ENCODE peak calls at places on chromosome 10, in five cellular contexts. J, P, N, B and W are unnamed samples.

GRCh38 chr10:111491154-111491553 is 414.3 kb downstream of the ADRA2A start:
- DNase-seq in J (no peak), N (no peak), B (no peak), P (no peak), W (no peak)

GRCh38 chr10:64619068-64619467 is 1097.9 kb downstream of the REEP3 start:
- DNase-seq in P (no peak), B (no peak), N (no peak), J (no peak), W (no peak)

GRCh38 chr10:18793951-18794350 is 134.7 kb downstream of the ARL5B start:
- DNase-seq in B (no peak), N (no peak), J (no peak), P (no peak), W (no peak)

GRCh38 chr10:14048930-14049613 is 281.7 kb downstream of the FRMD4A start:
- DNase-seq in B (no peak), J (peak; percentile 71), P (no peak), N (no peak), W (no peak)

GRCh38 chr10:113310317-113310716 is 242.5 kb upstream of the HABP2 start:
- DNase-seq in P (no peak), J (no peak), N (no peak), B (no peak), W (no peak)

GRCh38 chr10:32332299-32332750 is 14.6 kb downstream of the EPC1 start:
- DNase-seq in P (no peak), B (peak; percentile 73), J (peak; percentile 64), N (no peak), W (peak; percentile 25)

GRCh38 chr10:129441391-129442009 is 25.5 kb upstream of the MGMT start:
- DNase-seq in P (no peak), J (no peak), B (no peak), N (no peak), W (no peak)

GRCh38 chr10:121313119-121313858 is 285.0 kb downstream of the FGFR2 start:
- DNase-seq in B (no peak), J (no peak), P (no peak), N (no peak), W (no peak)

GRCh38 chr10:118977022-118977599 is 52.4 kb upstream of the NANOS1 start:
- DNase-seq in J (no peak), N (no peak), B (no peak), P (no peak), W (no peak)

GRCh38 chr10:24494777-24495176 is 228.9 kb downstream of the ARHGAP21 start:
- DNase-seq in B (no peak), J (no peak), P (no peak), N (no peak), W (no peak)

GRCh38 chr10:79130846-79131245 is 62.1 kb downstream of the ZMIZ1 start:
- DNase-seq in J (no peak), P (no peak), N (no peak), B (no peak), W (no peak)

GRCh38 chr10:7407368-7408002 is 3.3 kb downstream of the SFMBT2 start:
- DNase-seq in J (no peak), N (no peak), B (no peak), P (no peak), W (no peak)

GRCh38 chr10:114301951-114302710 is 63.1 kb downstream of the VWA2 start:
- DNase-seq in B (no peak), J (no peak), N (no peak), P (no peak), W (no peak)

GRCh38 chr10:101207026-101207425 is 22.2 kb downstream of the LBX1 start:
- DNase-seq in P (no peak), B (no peak), N (no peak), J (no peak), W (no peak)
- TF ChIP-seq CTCF in P (no peak), B (no peak), N (no peak), J (no peak), W (no peak)

GRCh38 chr10:4315529-4315928 is 510.5 kb upstream of the AKR1E2 start:
- DNase-seq in N (no peak), B (no peak), P (no peak), J (no peak), W (no peak)

GRCh38 chr10:4319870-4320367 is 506.1 kb upstream of the AKR1E2 start:
- DNase-seq in P (no peak), B (no peak), N (no peak), J (no peak), W (no peak)

GRCh38 chr10:4312046-4312835 is 513.8 kb upstream of the AKR1E2 start:
- DNase-seq in B (no peak), J (peak; percentile 3), N (no peak), P (no peak), W (no peak)

DNA sequence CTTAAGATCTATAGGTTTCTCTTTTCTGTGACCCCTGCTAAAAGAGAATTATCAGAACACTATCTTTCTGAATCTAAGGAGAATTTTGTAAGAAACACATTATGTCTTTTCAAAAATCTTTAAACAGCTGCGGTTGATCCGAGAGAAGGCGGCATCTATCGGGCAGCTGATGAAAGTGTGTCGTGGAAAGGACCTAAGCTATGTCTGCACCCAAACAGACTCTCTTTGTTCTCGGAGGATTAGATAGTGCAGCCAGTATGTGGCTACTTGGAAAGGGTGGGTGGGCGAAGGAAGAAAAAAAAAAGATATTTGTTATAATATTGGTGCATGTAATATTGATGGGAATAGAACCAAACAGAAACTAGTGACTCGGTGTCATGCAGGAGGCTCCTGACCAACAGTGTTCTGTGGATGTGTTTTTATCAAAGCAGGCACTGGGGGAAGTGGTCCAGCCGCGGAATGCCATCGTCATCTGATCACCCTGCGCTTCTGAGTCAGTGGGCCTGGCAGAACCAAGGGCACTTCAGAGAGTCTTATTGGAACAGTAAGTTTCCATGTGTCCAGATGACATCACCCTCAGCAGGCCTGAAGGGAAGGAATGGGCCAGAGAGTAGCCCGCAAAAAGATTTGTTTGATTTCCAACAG is 509.7 kb upstream of the AKR1E2 start:
- DNase-seq in J (no peak), P (no peak), B (no peak), N (no peak), W (no peak)
- TF ChIP-seq CTCF in J (no peak), P (no peak), B (no peak), N (no peak), W (no peak)

GRCh38 chr10:128263891-128264688 is 137.9 kb upstream of the MKI67 start:
- DNase-seq in B (peak; percentile 37), J (no peak), N (peak; percentile 91), P (peak; percentile 59), W (no peak)

GRCh38 chr10:128265596-128265995 is 139.4 kb upstream of the MKI67 start:
- DNase-seq in P (no peak), B (no peak), N (no peak), J (no peak), W (no peak)

GRCh38 chr10:128267581-128267980 is 141.4 kb upstream of the MKI67 start:
- DNase-seq in P (no peak), J (no peak), B (no peak), N (no peak), W (no peak)

GRCh38 chr10:128268015-128268722 is 141.9 kb upstream of the MKI67 start:
- DNase-seq in P (peak; percentile 57), N (peak; percentile 87), J (no peak), B (no peak), W (no peak)
- TF ChIP-seq CTCF in P (peak; percentile 87), N (peak; percentile 69), J (peak; percentile 64), B (no peak), W (no peak)

GRCh38 chr10:100878291-100878910 is 34.4 kb upstream of the SLF2 start:
- DNase-seq in N (peak; percentile 72), J (no peak), P (peak; percentile 43), B (peak; percentile 13), W (no peak)
- TF ChIP-seq CTCF in N (peak; percentile 61), J (peak; percentile 87), P (peak; percentile 75), B (no peak), W (no peak)